ENCODE peak calls at places on chromosomes 12 and 14, in seven cellular contexts. O is sigmoid colon, X is HCT116, G is stomach, S is Panc1, U is HepG2, K is HL-60. F is an unnamed sample.

GRCh38 chr14:104290058-104290667 is 151.8 kb downstream of the KIF26A start:
- DNase-seq in O (peak), X (no peak), G (no peak), S (no peak), U (no peak), K (no peak), F (no peak)

GRCh38 chr14:88424573-88424972 is 39.1 kb downstream of the SPATA7 start:
- DNase-seq in O (no peak), X (no peak), G (no peak), S (no peak), U (no peak), K (no peak), F (no peak)

GRCh38 chr12:69919565-69919964 is 94.5 kb downstream of the MYRFL start:
- DNase-seq in O (no peak), X (no peak), G (no peak), S (no peak), U (no peak), K (no peak), F (no peak)

GRCh38 chr14:20690848-20691640 is 2.5 kb downstream of the ANG start:
- DNase-seq in O (no peak), X (peak), G (peak), S (peak), U (peak), K (peak), F (peak)

GRCh38 chr12:57694459-57695019 is 607 bp downstream of the OS9 start:
- DNase-seq in O (no peak), X (no peak), G (no peak), S (no peak), U (no peak), K (no peak), F (no peak)

GRCh38 chr12:10614056-10614370 is 604 bp upstream of the MAGOHB start:
- DNase-seq in O (no peak), X (no peak), G (no peak), S (no peak), U (no peak), K (no peak), F (no peak)

GRCh38 chr12:93778306-93778705 is 101.1 kb downstream of the CRADD start:
- DNase-seq in O (peak), X (no peak), G (no peak), S (no peak), U (no peak), K (no peak), F (peak)

GRCh38 chr14:94548999-94549985 is 11.9 kb upstream of the SERPINA4 start:
- DNase-seq in O (no peak), X (peak), G (peak), S (peak), U (peak), K (peak), F (peak)

GRCh38 chr14:59507063-59507751 is 22.9 kb downstream of the JKAMP start:
- DNase-seq in O (no peak), X (peak), G (peak), S (peak), U (peak), K (peak), F (peak)

GRCh38 chr12:2306012-2306411 is 253.2 kb downstream of the CACNA1C start:
- DNase-seq in O (no peak), X (no peak), G (no peak), S (no peak), U (no peak), K (no peak), F (no peak)

GRCh38 chr14:103847954-103848719 is 762 bp upstream of the PPP1R13B start:
- DNase-seq in O (peak), X (no peak), G (no peak), S (no peak), U (peak), K (no peak), F (no peak)

GRCh38 chr12:25155031-25155576 is 39.9 kb downstream of the DNAI7 start:
- DNase-seq in O (no peak), X (peak), G (no peak), S (peak), U (peak), K (no peak), F (no peak)

GRCh38 chr12:30753761-30754382 is 879 bp downstream of the CAPRIN2 start:
- DNase-seq in O (no peak), X (no peak), G (no peak), S (peak), U (no peak), K (no peak), F (no peak)

GRCh38 chr14:59274991-59275391 is 86.5 kb downstream of the DAAM1 start:
- DNase-seq in O (no peak), X (no peak), G (no peak), S (no peak), U (no peak), K (no peak), F (no peak)

GRCh38 chr12:115400011-115400410 is 716.0 kb upstream of the TBX3 start:
- DNase-seq in O (no peak), X (no peak), G (no peak), S (no peak), U (no peak), K (no peak), F (no peak)

GRCh38 chr14:61188196-61188595 is 92.9 kb downstream of the TMEM30B start:
- DNase-seq in O (peak), X (no peak), G (no peak), S (no peak), U (no peak), K (no peak), F (peak)

GRCh38 chr14:91303091-91303923 is 58.8 kb upstream of the GPR68 start:
- DNase-seq in O (no peak), X (peak), G (no peak), S (no peak), U (peak), K (peak), F (no peak)

GRCh38 chr12:65616022-65616421 is 208.3 kb upstream of the HMGA2 start:
- DNase-seq in O (no peak), X (no peak), G (no peak), S (no peak), U (no peak), K (no peak), F (no peak)

GRCh38 chr12:65614259-65614658 is 210.0 kb upstream of the HMGA2 start:
- DNase-seq in O (no peak), X (no peak), G (no peak), S (no peak), U (no peak), K (no peak), F (no peak)

GRCh38 chr12:65612440-65612839 is 211.8 kb upstream of the HMGA2 start:
- DNase-seq in O (no peak), X (no peak), G (no peak), S (no peak), U (no peak), K (no peak), F (no peak)

GRCh38 chr12:65613692-65614091 is 210.6 kb upstream of the HMGA2 start:
- DNase-seq in O (no peak), X (no peak), G (no peak), S (no peak), U (peak), K (no peak), F (no peak)

DNA sequence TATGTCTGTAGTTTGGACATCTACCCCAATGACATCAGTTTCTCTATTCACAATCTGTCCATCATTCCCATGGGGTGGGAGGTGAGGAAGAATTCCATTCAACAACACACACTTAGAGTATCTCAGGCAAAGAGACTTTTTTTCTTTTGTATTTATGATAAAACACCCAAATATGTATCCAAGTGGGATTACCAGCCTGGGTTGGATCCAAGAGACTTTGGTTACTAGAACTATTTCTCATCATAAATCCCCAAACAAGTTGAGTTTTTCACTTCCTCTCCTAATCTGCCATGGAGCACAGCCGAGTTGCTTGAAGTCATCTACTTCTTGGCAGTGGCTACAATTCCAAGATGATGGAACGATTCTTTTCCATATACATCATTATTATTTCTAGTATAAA is 209.2 kb upstream of the HMGA2 start:
- DNase-seq in O (no peak), X (no peak), G (no peak), S (no peak), U (no peak), K (no peak), F (no peak)
- H3K4me3 ChIP-seq in O (no peak), X (no peak), G (no peak), S (no peak), U (no peak), K (no peak), F (no peak)

DNA sequence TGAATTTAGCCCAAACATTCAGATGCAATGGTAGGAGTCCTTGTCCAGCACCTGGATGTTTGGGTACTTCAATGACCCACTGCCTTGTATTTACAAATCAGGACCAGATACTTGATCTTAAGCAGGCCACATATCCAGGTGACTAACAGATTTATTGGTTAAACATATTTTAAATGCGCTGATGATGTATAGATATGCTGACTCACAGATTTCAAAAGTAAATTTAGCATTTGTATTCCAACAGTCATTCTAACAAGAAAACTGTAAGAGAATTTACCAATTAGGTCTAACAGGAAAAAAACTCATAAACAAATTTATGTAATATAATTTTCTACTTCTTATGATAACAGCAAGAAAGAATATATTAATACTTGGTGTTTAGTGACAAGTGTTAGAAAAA is 29.4 kb upstream of the MYF6 start:
- DNase-seq in O (no peak), X (no peak), G (no peak), S (no peak), U (no peak), K (no peak), F (no peak)
- TF ChIP-seq POLR2AphosphoS5 in O (no peak), X (no peak), G (no peak), S (no peak), U (no peak), K (no peak), F (no peak)

GRCh38 chr14:36495666-36496065 is 24.4 kb downstream of the NKX2-1 start:
- DNase-seq in O (no peak), X (no peak), G (no peak), S (no peak), U (no peak), K (no peak), F (no peak)

GRCh38 chr14:36493761-36494160 is 26.3 kb downstream of the NKX2-1 start:
- DNase-seq in O (no peak), X (no peak), G (no peak), S (no peak), U (no peak), K (no peak), F (no peak)

GRCh38 chr14:36498938-36499337 is 21.1 kb downstream of the NKX2-1 start:
- DNase-seq in O (no peak), X (no peak), G (no peak), S (no peak), U (no peak), K (no peak), F (no peak)

DNA sequence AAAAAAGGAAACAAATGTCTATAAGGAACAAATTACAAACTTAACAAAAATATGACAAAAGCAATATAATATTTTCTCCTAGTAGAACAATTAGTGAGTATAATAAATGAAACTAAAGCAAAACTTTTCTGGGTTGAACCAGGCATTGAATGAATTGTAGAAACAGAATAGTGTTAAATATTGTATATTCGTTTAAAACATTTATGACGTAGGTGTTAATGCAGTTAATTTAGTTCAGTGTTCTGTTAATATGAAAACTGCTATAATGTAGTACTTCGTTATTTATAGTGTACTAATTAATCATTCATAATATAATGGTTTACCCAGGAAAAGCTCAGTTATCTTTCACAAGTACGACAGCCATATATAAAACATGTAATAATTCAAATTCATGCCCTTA is 23.7 kb downstream of the NKX2-1 start:
- DNase-seq in O (no peak), X (no peak), G (no peak), S (no peak), U (no peak), K (no peak), F (no peak)
- H3K4me3 ChIP-seq in O (no peak), X (no peak), G (no peak), S (no peak), U (no peak), K (no peak), F (no peak)

GRCh38 chr14:92659765-92660561 is 88.5 kb downstream of the LGMN start:
- DNase-seq in O (no peak), X (no peak), G (no peak), S (no peak), U (no peak), K (no peak), F (peak)
- TF ChIP-seq POLR2AphosphoS5 in O (peak), X (no peak), G (peak), S (no peak), U (no peak), K (peak), F (peak)

GRCh38 chr12:49540229-49541139 is 1.7 kb downstream of the KCNH3 start:
- DNase-seq in O (peak), X (no peak), G (no peak), S (no peak), U (no peak), K (no peak), F (no peak)
- H3K4me3 ChIP-seq in O (no peak), X (peak), G (no peak), S (no peak), U (no peak), K (no peak), F (no peak)

GRCh38 chr14:97077253-97077653 is 280.1 kb downstream of the VRK1 start:
- DNase-seq in O (peak), X (peak), G (peak), S (no peak), U (no peak), K (peak), F (no peak)
- TF ChIP-seq POLR2AphosphoS5 in O (no peak), X (peak), G (no peak), S (no peak), U (no peak), K (peak), F (no peak)

DNA sequence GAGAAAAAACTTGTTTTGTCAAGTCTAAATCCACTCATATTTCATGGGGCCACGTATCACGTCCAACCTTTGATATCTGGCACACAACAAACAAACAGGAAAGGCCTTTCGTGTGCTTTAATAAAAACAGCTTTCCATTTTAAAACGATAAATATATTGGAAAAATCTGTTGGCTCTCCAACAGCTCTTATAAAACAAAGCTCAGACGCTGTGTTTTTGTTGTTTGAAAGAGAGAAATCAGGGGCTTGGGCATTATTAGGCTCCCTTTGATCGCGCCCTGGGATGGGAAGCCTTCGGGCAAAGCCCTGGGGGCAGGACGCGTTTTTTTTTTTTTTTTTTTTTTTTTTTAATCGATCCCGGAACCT is 430 bp upstream of the PLEKHA5 start:
- DNase-seq in O (no peak), X (peak), G (no peak), S (no peak), U (no peak), K (no peak), F (no peak)
- H3K4me3 ChIP-seq in O (peak), X (peak), G (peak), S (peak), U (peak), K (peak), F (peak)

DNA sequence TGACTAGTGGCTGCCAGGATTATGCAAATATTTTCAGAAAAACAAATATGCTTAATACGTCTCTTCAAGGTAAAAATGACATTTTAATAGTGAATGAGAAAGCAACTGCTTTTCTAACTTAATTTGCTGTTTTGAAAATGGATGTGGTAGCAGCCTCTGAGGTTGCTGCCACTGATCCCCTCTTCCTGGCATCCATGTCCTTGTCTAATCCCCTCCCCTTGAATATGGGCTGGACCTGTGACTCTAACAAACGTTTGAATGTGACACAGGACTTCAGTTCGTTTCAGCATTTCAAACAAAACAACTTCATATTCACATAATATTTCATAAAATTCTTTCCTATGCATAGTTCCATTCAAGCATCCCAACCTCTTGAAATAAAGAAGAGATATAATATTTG is 64.2 kb upstream of the SLC38A2 start:
- DNase-seq in O (no peak), X (no peak), G (no peak), S (no peak), U (no peak), K (no peak), F (no peak)
- TF ChIP-seq POLR2AphosphoS5 in O (no peak), X (no peak), G (no peak), S (no peak), U (no peak), K (no peak), F (no peak)

GRCh38 chr12:14258468-14258947 is 107.0 kb upstream of the ATF7IP start:
- DNase-seq in O (no peak), X (no peak), G (no peak), S (no peak), U (no peak), K (no peak), F (no peak)

GRCh38 chr12:14257734-14258467 is 107.6 kb upstream of the ATF7IP start:
- DNase-seq in O (peak), X (peak), G (peak), S (peak), U (peak), K (no peak), F (peak)

GRCh38 chr12:14256139-14256538 is 109.3 kb upstream of the ATF7IP start:
- DNase-seq in O (no peak), X (no peak), G (no peak), S (no peak), U (no peak), K (no peak), F (no peak)

GRCh38 chr12:14256555-14257169 is 108.8 kb upstream of the ATF7IP start:
- DNase-seq in O (peak), X (peak), G (peak), S (no peak), U (peak), K (peak), F (peak)

GRCh38 chr12:14257303-14257733 is 108.2 kb upstream of the ATF7IP start:
- DNase-seq in O (no peak), X (no peak), G (no peak), S (no peak), U (no peak), K (no peak), F (no peak)
- H3K4me3 ChIP-seq in O (peak), X (peak), G (peak), S (peak), U (peak), K (no peak), F (no peak)

GRCh38 chr12:53492188-53492587 is 7.1 kb downstream of the MAP3K12 start:
- DNase-seq in O (peak), X (no peak), G (no peak), S (no peak), U (no peak), K (no peak), F (no peak)

GRCh38 chr12:53495903-53496751 is 3.1 kb downstream of the MAP3K12 start:
- DNase-seq in O (peak), X (no peak), G (no peak), S (no peak), U (peak), K (no peak), F (no peak)

GRCh38 chr12:53492830-53493609 is 6.2 kb downstream of the MAP3K12 start:
- DNase-seq in O (peak), X (peak), G (peak), S (peak), U (peak), K (peak), F (peak)

GRCh38 chr12:53496752-53497032 is 2.6 kb downstream of the MAP3K12 start:
- DNase-seq in O (no peak), X (no peak), G (no peak), S (no peak), U (no peak), K (no peak), F (no peak)

GRCh38 chr12:53493610-53494391 is 5.5 kb downstream of the MAP3K12 start:
- DNase-seq in O (peak), X (no peak), G (no peak), S (no peak), U (no peak), K (no peak), F (no peak)
- TF ChIP-seq POLR2AphosphoS5 in O (no peak), X (no peak), G (no peak), S (no peak), U (no peak), K (no peak), F (no peak)

F was measured in prostate gland.